ENCODE peak calls at places on chromosomes 2 and 18, in eight cellular contexts. R is T-helper 2 cell, Q is CD14-positive monocyte, P is hepatocyte, M is GDM1, C is germinal center, H is OCI-M1, N is GM04504. Y is an unnamed sample.

GRCh38 chr2:112674229-112674628 is 28.5 kb downstream of the SLC20A1 start:
- DNase-seq in Q (peak; percentile 86), R (no peak), P (no peak), N (no peak), M (peak; percentile 88), H (peak; percentile 86), C (no peak), Y (no peak)

GRCh38 chr2:191878576-191879298 is 31.8 kb upstream of the CAVIN2 start:
- DNase-seq in C (no peak), H (no peak), Q (no peak), N (peak; percentile 80), R (no peak), M (no peak), P (no peak), Y (no peak)

GRCh38 chr2:131092409-131093065 is 723 bp downstream of the FAM168B start:
- DNase-seq in Q (no peak), R (peak; percentile 33), H (peak; percentile 35), C (no peak), N (no peak), M (no peak), P (peak; percentile 84), Y (no peak)

GRCh38 chr2:150587547-150588209 is 100.2 kb upstream of the RND3 start:
- DNase-seq in P (no peak), Q (no peak), H (no peak), M (no peak), R (no peak), N (peak; percentile 51), C (no peak), Y (no peak)

GRCh38 chr2:228446732-228447131 is 265.2 kb upstream of the SPHKAP start:
- DNase-seq in Q (no peak), M (no peak), H (no peak), N (peak; percentile 42), P (no peak), R (no peak), C (no peak), Y (no peak)

GRCh38 chr2:158953926-158954763 is 14.3 kb upstream of the TANC1 start:
- DNase-seq in R (no peak), Q (no peak), M (peak; percentile 22), N (peak; percentile 61), P (peak; percentile 91), C (no peak), H (peak; percentile 88), Y (peak; percentile 44)

GRCh38 chr2:215843579-215843978 is 169.8 kb downstream of the MREG start:
- DNase-seq in P (no peak), R (no peak), M (no peak), H (no peak), N (peak; percentile 71), Q (no peak), C (no peak), Y (no peak)

GRCh38 chr2:231270221-231271114 is 72.0 kb downstream of the ARMC9 start:
- DNase-seq in R (no peak), P (peak; percentile 35), C (no peak), H (no peak), M (no peak), N (no peak), Q (no peak), Y (no peak)

GRCh38 chr2:216387262-216387661 is 15.0 kb upstream of the MARCHF4 start:
- DNase-seq in M (no peak), P (no peak), Q (no peak), N (no peak), C (no peak), R (no peak), H (no peak), Y (no peak)

GRCh38 chr2:217994776-217995274 is 8.0 kb downstream of the TNS1 start:
- DNase-seq in R (no peak), C (no peak), Q (no peak), P (no peak), H (no peak), M (no peak), N (peak; percentile 71), Y (no peak)

GRCh38 chr2:215982465-215982875 is 30.9 kb downstream of the MREG start:
- DNase-seq in N (peak; percentile 52), P (peak; percentile 69), C (no peak), Q (no peak), R (no peak), M (no peak), H (no peak), Y (no peak)

GRCh38 chr2:227191367-227191766 is 26.9 kb downstream of the COL4A3 start:
- DNase-seq in Q (no peak), N (no peak), P (no peak), H (peak; percentile 37), C (no peak), R (no peak), M (no peak), Y (no peak)

GRCh38 chr2:105794926-105795574 is 50.3 kb downstream of the NCK2 start:
- DNase-seq in R (no peak), P (no peak), N (no peak), Q (no peak), M (no peak), C (no peak), H (no peak), Y (no peak)

GRCh38 chr18:44651453-44651852 is 29.2 kb upstream of the SETBP1 start:
- DNase-seq in Q (no peak), H (no peak), P (peak; percentile 39), M (no peak), C (no peak), R (no peak), N (no peak), Y (peak; percentile 6)

GRCh38 chr2:86311879-86312278 is 25.5 kb downstream of the REEP1 start:
- DNase-seq in M (no peak), P (no peak), Q (no peak), H (no peak), N (no peak), C (no peak), R (no peak), Y (no peak)

GRCh38 chr2:235848055-235848454 is 320.1 kb downstream of the GBX2 start:
- DNase-seq in R (no peak), N (no peak), H (no peak), M (no peak), C (no peak), P (no peak), Q (no peak), Y (no peak)

GRCh38 chr2:98737848-98738247 is 6.9 kb upstream of the MGAT4A start:
- DNase-seq in Q (no peak), C (no peak), N (no peak), P (no peak), H (no peak), M (no peak), R (no peak), Y (no peak)

GRCh38 chr18:13577091-13577697 is 149.2 kb downstream of the FAM210A start:
- DNase-seq in Q (peak; percentile 71), M (peak; percentile 59), P (no peak), H (peak; percentile 81), R (no peak), N (peak; percentile 19), C (peak; percentile 32), Y (no peak)

GRCh38 chr2:133774675-133775005 is 206.4 kb upstream of the NCKAP5 start:
- DNase-seq in P (peak; percentile 23), C (no peak), M (no peak), R (no peak), N (no peak), Q (no peak), H (no peak), Y (no peak)

GRCh38 chr2:119823734-119824334 is 64.1 kb downstream of the PTPN4 start:
- DNase-seq in C (peak; percentile 42), R (no peak), M (peak; percentile 14), H (peak; percentile 77), Q (no peak), P (peak; percentile 60), N (no peak), Y (no peak)

GRCh38 chr2:113277474-113278072 is 1.1 kb downstream of the PAX8 start:
- DNase-seq in R (no peak), N (no peak), H (no peak), M (no peak), C (no peak), P (no peak), Q (no peak), Y (no peak)

GRCh38 chr18:27894746-27895145 is 282.2 kb downstream of the CDH2 start:
- DNase-seq in R (no peak), M (no peak), C (no peak), H (no peak), Q (no peak), P (no peak), N (no peak), Y (no peak)

GRCh38 chr2:238097201-238097987 is 2.7 kb upstream of the ESPNL start:
- DNase-seq in H (no peak), C (no peak), Q (no peak), P (no peak), M (no peak), N (no peak), R (no peak), Y (no peak)

GRCh38 chr2:153477641-153478288 is 797 bp downstream of the RPRM start:
- DNase-seq in P (peak; percentile 21), H (no peak), M (no peak), C (no peak), R (no peak), Q (no peak), N (no peak), Y (no peak)

GRCh38 chr2:179354739-179355537 is 90.3 kb upstream of the SESTD1 start:
- DNase-seq in C (no peak), R (no peak), H (peak; percentile 39), P (no peak), N (no peak), M (no peak), Q (no peak), Y (no peak)

GRCh38 chr2:140348826-140349225 is 1568.6 kb upstream of the NXPH2 start:
- DNase-seq in R (no peak), Q (no peak), M (no peak), C (no peak), H (no peak), N (no peak), P (no peak), Y (no peak)

GRCh38 chr2:232416521-232417470 is 10.2 kb downstream of the ALPG start:
- DNase-seq in H (no peak), C (no peak), N (no peak), Q (no peak), M (no peak), P (no peak), R (no peak), Y (no peak)

GRCh38 chr2:45432406-45432805 is 178.7 kb downstream of the SRBD1 start:
- DNase-seq in M (no peak), H (no peak), P (no peak), N (no peak), Q (no peak), C (no peak), R (no peak), Y (no peak)

GRCh38 chr2:104860141-104860790 is 6.4 kb downstream of the POU3F3 start:
- DNase-seq in N (no peak), P (no peak), H (no peak), C (no peak), M (no peak), R (no peak), Q (no peak), Y (no peak)

GRCh38 chr2:104332733-104333132 is 521.2 kb upstream of the POU3F3 start:
- DNase-seq in P (peak; percentile 77), R (no peak), Q (no peak), H (peak; percentile 22), M (no peak), C (no peak), N (no peak), Y (no peak)

GRCh38 chr2:27627963-27628766 is 647 bp downstream of the CCDC121 start:
- DNase-seq in P (peak; percentile 76), R (peak; percentile 3), M (no peak), N (peak; percentile 57), C (no peak), Q (peak; percentile 53), H (peak; percentile 37), Y (no peak)

GRCh38 chr2:188570365-188570764 is 278.7 kb downstream of the GULP1 start:
- DNase-seq in N (no peak), M (no peak), C (no peak), H (no peak), R (no peak), P (no peak), Q (no peak), Y (no peak)

GRCh38 chr2:21772624-21773023 is 648.9 kb downstream of the TDRD15 start:
- DNase-seq in P (no peak), Q (no peak), H (no peak), N (no peak), R (no peak), M (no peak), C (no peak), Y (no peak)

GRCh38 chr2:69902213-69902922 is 8.6 kb downstream of the SNRNP27 start:
- DNase-seq in H (peak; percentile 64), Q (peak; percentile 66), R (no peak), N (no peak), P (no peak), M (peak; percentile 69), C (peak; percentile 18), Y (no peak)